ENCODE peak calls at places on chromosomes 13 and 19, in four cellular contexts. S is T follicular helper cell, I is H1, C is foreskin fibroblast. U is an unnamed sample.
A peak's percentile ranks its signal among the peaks of the same experiment; 100 is the strongest.

GRCh38 chr13:20231839-20232555 is at the start of gene GJB6:
- DNase-seq in C (no peak), I (peak; percentile 5), S (peak; percentile 6), U (no peak)

GRCh38 chr19:33060586-33060985 is 4.1 kb downstream of the RHPN2 start:
- DNase-seq in S (no peak), I (no peak), C (no peak), U (no peak)

GRCh38 chr13:111551421-111551820 is 231.0 kb downstream of the TEX29 start:
- DNase-seq in S (no peak), I (no peak), C (no peak), U (no peak)

GRCh38 chr19:47742636-47743035 is 2.7 kb upstream of the NOP53 start:
- DNase-seq in C (peak; percentile 31), I (no peak), S (no peak), U (no peak)

GRCh38 chr13:64912141-64912540 is 2318.0 kb downstream of the PCDH9 start:
- DNase-seq in S (no peak), C (peak; percentile 50), I (no peak), U (no peak)

GRCh38 chr13:90365130-90365529 is 982.4 kb upstream of the MIR17HG start:
- DNase-seq in S (no peak), C (no peak), I (no peak), U (no peak)

GRCh38 chr13:82294226-82294625 is 1588.0 kb downstream of the SLITRK1 start:
- DNase-seq in S (no peak), C (no peak), I (no peak), U (no peak)

GRCh38 chr19:54030895-54031586 is 32.7 kb downstream of the VSTM1 start:
- DNase-seq in S (no peak), C (peak; percentile 41), I (no peak), U (no peak)

GRCh38 chr19:15266683-15267082 is 34.4 kb upstream of the EPHX3 start:
- DNase-seq in C (no peak), S (no peak), I (no peak), U (no peak)

GRCh38 chr19:54325194-54325621 is 12.2 kb upstream of the LILRA5 start:
- DNase-seq in S (peak; percentile 21), I (no peak), C (peak; percentile 6), U (peak; percentile 9)

GRCh38 chr13:23701646-23702045 is 131.4 kb downstream of the TNFRSF19 start:
- DNase-seq in S (no peak), C (peak; percentile 59), I (no peak), U (no peak)